ENCODE peak calls at places on chromosomes 1 and 21, in five cellular contexts. W is tibial artery, T is tibial nerve, Z is keratinocyte, X is spleen. R is an unnamed sample.
A peak's percentile ranks its signal among the peaks of the same experiment; 100 is the strongest.

GRCh38 chr1:56676571-56677035 is 31.5 kb downstream of the PRKAA2 start:
- DNase-seq in W (no peak), Z (no peak), X (no peak), T (no peak), R (no peak)

GRCh38 chr1:110211503-110212164 is 1.5 kb downstream of the KCNC4 start:
- DNase-seq in W (no peak), T (peak; percentile 7), X (peak; percentile 88), Z (no peak), R (peak; percentile 58)

GRCh38 chr1:228275435-228276342 is 67.8 kb downstream of the OBSCN start:
- DNase-seq in Z (peak; percentile 64), W (peak; percentile 93), T (peak; percentile 93), X (peak; percentile 97), R (peak; percentile 88)

GRCh38 chr1:205435904-205436573 is 14.2 kb upstream of the LEMD1 start:
- DNase-seq in X (peak; percentile 59), T (no peak), W (no peak), Z (no peak), R (no peak)

GRCh38 chr1:196438324-196438723 is 169.9 kb downstream of the KCNT2 start:
- DNase-seq in T (no peak), W (no peak), Z (no peak), X (no peak), R (no peak)

GRCh38 chr1:225460737-225461532 is 33.1 kb upstream of the LBR start:
- DNase-seq in T (no peak), Z (no peak), X (peak; percentile 66), W (peak; percentile 48), R (no peak)

GRCh38 chr1:209884249-209884648 is 53.8 kb upstream of the SYT14 start:
- DNase-seq in T (no peak), W (no peak), Z (no peak), X (no peak), R (no peak)

GRCh38 chr1:80153762-80154555 is 1147.4 kb upstream of the ADGRL4 start:
- DNase-seq in T (no peak), Z (no peak), W (no peak), X (peak; percentile 36), R (no peak)

GRCh38 chr1:175152006-175152652 is 40.4 kb downstream of the KIAA0040 start:
- DNase-seq in X (peak; percentile 80), T (peak; percentile 68), W (no peak), Z (no peak), R (peak; percentile 57)

GRCh38 chr1:88741413-88741812 is 57.3 kb downstream of the PKN2 start:
- DNase-seq in W (no peak), T (no peak), X (no peak), Z (peak; percentile 11), R (no peak)

GRCh38 chr1:160277987-160278386 is 6.9 kb downstream of the PEX19 start:
- DNase-seq in T (no peak), W (no peak), X (no peak), Z (no peak), R (no peak)

GRCh38 chr21:28342229-28342810 is 650.4 kb downstream of the LTN1 start:
- DNase-seq in X (no peak), T (no peak), Z (no peak), W (no peak), R (no peak)

GRCh38 chr1:192607836-192608235 is 28.1 kb upstream of the RGS13 start:
- DNase-seq in T (no peak), W (no peak), Z (no peak), X (no peak), R (no peak)

GRCh38 chr1:26321315-26322041 is 3.7 kb downstream of the CD52 start:
- DNase-seq in W (peak; percentile 94), T (peak; percentile 99), X (peak; percentile 98), Z (no peak), R (peak; percentile 93)

GRCh38 chr1:120179420-120180348 is 3.4 kb upstream of the SEC22B start:
- DNase-seq in T (no peak), W (no peak), Z (no peak), X (no peak), R (no peak)

GRCh38 chr21:39088831-39089380 is 94.3 kb downstream of the PSMG1 start:
- DNase-seq in Z (no peak), T (no peak), W (peak; percentile 82), X (peak; percentile 79), R (no peak)

GRCh38 chr1:145955436-145955835 is 2.4 kb downstream of the LIX1L start:
- DNase-seq in Z (no peak), W (no peak), X (no peak), T (no peak), R (no peak)

GRCh38 chr1:218324226-218324580 is 20.9 kb upstream of the TGFB2 start:
- DNase-seq in X (peak; percentile 75), Z (no peak), W (no peak), T (no peak), R (no peak)

GRCh38 chr1:213371769-213372619 is 321.0 kb downstream of the RPS6KC1 start:
- DNase-seq in Z (no peak), T (no peak), X (no peak), W (no peak), R (no peak)

GRCh38 chr21:32388306-32388705 is 4.5 kb downstream of the URB1 start:
- DNase-seq in X (peak; percentile 53), T (no peak), Z (no peak), W (no peak), R (no peak)

GRCh38 chr1:37817481-37817880 is 9.5 kb upstream of the YRDC start:
- DNase-seq in X (no peak), Z (no peak), T (no peak), W (no peak), R (no peak)

GRCh38 chr1:180229483-180230415 is at the start of gene LHX4:
- DNase-seq in W (peak; percentile 61), Z (no peak), X (no peak), T (no peak), R (no peak)

GRCh38 chr1:212595787-212596714 is 12.5 kb upstream of the ATF3 start:
- DNase-seq in T (no peak), Z (peak; percentile 95), W (no peak), X (no peak), R (no peak)

GRCh38 chr1:169676001-169676400 is 35.4 kb downstream of the SELL start:
- DNase-seq in Z (no peak), X (no peak), T (no peak), W (no peak), R (no peak)

GRCh38 chr1:32783851-32784250 is 33.3 kb downstream of the YARS1 start:
- DNase-seq in Z (no peak), W (no peak), T (no peak), X (no peak), R (no peak)

GRCh38 chr1:32791881-32792280 is 25.3 kb downstream of the YARS1 start:
- DNase-seq in T (no peak), X (no peak), Z (no peak), W (no peak), R (no peak)

GRCh38 chr1:32782086-32782485 is 35.1 kb downstream of the YARS1 start:
- DNase-seq in Z (no peak), W (no peak), T (no peak), X (no peak), R (no peak)

GRCh38 chr1:32784817-32785216 is 32.3 kb downstream of the YARS1 start:
- DNase-seq in X (no peak), T (no peak), Z (no peak), W (no peak), R (no peak)

DNA sequence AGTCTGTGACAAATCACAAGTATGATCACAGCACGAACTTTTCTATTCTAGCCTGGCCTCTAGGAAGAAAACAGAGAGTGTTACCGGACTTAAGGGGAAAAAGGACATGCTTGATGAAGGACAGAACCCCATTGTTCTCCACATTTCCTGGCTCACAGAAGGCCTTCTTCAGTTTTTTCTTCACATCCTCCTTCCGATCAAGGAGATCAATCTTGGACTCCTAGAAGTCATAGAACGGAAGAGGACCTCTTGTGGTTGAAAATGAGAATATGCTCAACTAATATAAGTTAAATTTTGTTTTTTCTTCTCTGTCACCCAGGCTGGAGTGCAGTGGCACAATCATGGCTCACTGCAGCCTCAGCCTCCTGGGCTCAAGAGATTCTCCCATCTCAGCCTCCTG is 30.3 kb downstream of the YARS1 start:
- DNase-seq in X (no peak), W (no peak), Z (no peak), T (no peak), R (no peak)
- TF ChIP-seq CTCF in X (peak; percentile 12), W (no peak), Z (no peak), T (no peak), R (peak; percentile 22)

DNA sequence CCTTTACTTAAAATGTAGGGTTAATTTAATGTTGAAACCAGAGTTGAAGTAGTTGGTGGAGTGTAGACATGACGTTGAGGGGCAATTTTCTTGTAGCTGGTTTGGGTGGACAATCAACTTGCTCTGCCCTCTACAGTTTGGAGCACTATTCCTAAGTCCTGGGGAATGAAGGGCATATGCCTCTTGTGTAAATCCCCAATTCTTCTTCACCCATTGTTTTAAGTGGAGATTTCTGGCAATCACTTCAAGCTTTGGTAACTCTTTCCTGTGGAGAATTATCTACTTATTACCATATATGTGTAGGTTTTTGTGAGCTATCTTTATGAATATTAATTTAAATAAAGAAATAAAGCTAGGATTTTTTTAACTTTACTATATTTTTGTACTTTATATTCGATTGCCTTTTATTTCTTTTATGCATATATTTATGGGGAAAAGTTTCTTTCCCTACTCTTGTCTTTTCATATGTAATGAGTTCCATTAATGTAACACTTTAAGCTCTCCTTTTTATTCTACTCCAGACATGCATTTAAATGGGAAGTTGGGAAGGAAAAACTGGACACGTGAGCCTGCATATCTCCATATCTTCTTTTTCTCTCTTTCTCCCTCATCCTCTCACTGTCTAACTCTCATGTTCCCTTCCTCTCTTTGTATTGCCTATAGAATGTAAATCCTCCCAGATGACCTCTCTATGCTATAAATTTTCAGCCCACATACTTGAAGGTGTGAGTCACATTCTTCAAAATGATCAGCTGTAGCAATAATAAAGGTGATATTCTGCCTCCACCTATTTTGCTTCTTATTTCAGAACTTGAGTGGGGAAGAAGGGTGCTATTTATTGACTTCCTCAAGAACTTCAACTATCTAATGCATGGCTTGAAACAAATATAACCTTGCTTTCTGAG is 276.7 kb downstream of the PTPRC start:
- DNase-seq in X (no peak), T (no peak), Z (no peak), W (no peak), R (no peak)
- H3K27ac ChIP-seq in X (no peak overlapping the region), T (no peak overlapping the region), Z (no peak overlapping the region), W (no peak overlapping the region), R (no peak overlapping the region)

DNA sequence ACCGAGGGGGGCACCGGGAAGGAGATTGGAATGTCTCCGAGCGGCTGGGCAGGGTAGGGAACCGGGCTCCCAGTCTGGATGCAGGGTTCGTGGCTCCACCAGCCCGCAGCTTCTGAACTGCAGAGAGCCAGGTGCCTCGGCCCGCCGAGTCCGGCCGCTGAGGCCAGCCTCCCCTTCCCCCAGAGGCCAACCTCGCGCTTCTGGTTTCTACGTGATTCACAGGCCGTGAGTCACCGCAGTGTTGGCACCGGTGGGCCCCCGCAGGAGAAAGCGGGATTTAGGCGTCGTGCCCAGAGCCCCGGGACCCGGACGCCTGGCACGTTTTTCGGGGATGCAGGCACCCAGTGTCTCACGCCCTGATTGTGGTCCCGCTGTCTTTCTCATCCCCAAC is 458 bp downstream of the CRABP2 start:
- DNase-seq in W (peak; percentile 89), T (peak; percentile 47), Z (no peak), X (peak; percentile 69), R (peak; percentile 51)
- H3K27me3 ChIP-seq in W (peaks cover 30% of the 10 kb centered on the region), T (peaks cover 23% of the 10 kb centered on the region), Z (peaks cover 20% of the 10 kb centered on the region), X (peaks cover 72% of the 10 kb centered on the region), R (peaks cover 45% of the 10 kb centered on the region)

DNA sequence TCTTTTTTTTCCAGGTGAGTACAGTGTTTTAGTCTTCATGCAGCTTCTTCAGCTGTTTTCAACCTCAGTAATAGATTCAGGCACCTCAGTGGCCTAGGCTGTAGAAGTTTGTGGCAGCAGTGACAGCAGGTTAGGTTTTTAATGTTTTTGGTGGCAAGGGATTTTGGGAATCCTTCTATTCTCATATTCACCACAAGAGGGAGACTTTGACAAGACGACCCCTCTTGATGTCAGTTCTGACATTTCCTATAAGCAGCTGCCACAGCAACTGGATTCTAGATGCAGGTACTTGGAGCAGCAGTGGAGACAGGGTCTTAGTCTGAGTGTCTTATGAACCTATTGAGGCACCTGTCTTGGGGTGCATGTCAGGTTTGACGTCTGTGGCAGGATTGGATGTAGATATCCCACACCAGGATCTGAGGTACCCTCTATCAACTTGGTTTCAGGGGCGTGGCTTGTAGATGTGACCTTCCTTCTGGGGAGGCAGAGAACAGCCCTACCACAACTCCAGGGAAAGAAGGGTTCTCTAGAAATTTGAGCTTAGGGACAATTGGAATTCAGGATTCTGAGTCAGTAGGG is 1104.2 kb upstream of the TMPRSS15 start:
- DNase-seq in X (no peak), T (no peak), W (no peak), Z (no peak), R (no peak)
- TF ChIP-seq CTCF in X (no peak), T (no peak), W (no peak), Z (no peak), R (peak; percentile 18)